ENCODE peak calls at places on chromosomes 1 and 21, in four cellular contexts. One of them, this sample, is unnamed.

GRCh38 chr1:15962176-15962575 is 13.7 kb downstream of the ZBTB17 start:
- DNase-seq in GM12891: no peak
- DNase-seq in erythroblast: no peak
- DNase-seq in heart left ventricle: no peak
- DNase-seq in this sample: no peak

GRCh38 chr1:199612976-199613774 is 414.3 kb upstream of the NR5A2 start:
- DNase-seq in GM12891: no peak
- DNase-seq in erythroblast: no peak
- DNase-seq in heart left ventricle: no peak
- DNase-seq in this sample: no peak

GRCh38 chr1:78226784-78227183 is 181.0 kb downstream of the GIPC2 start:
- DNase-seq in heart left ventricle: no peak
- DNase-seq in erythroblast: no peak
- DNase-seq in GM12891: no peak
- DNase-seq in this sample: no peak

GRCh38 chr1:1861339-1861730 is 29.6 kb downstream of the GNB1 start:
- DNase-seq in erythroblast: no peak
- DNase-seq in heart left ventricle: no peak
- DNase-seq in GM12891: no peak
- DNase-seq in this sample: no peak

GRCh38 chr1:197928849-197929336 is 11.7 kb downstream of the LHX9 start:
- DNase-seq in heart left ventricle: no peak
- DNase-seq in GM12891: no peak
- DNase-seq in erythroblast: peak
- DNase-seq in this sample: no peak

GRCh38 chr1:4132525-4133308 is 232.6 kb upstream of the C1orf174 start:
- DNase-seq in heart left ventricle: no peak
- DNase-seq in GM12891: no peak
- DNase-seq in erythroblast: no peak
- DNase-seq in this sample: no peak

GRCh38 chr1:43558346-43558841 is 27.7 kb downstream of the PTPRF start:
- DNase-seq in GM12891: no peak
- DNase-seq in erythroblast: no peak
- DNase-seq in heart left ventricle: no peak
- DNase-seq in this sample: peak

GRCh38 chr1:236524142-236524891 is 535 bp downstream of the LGALS8 start:
- DNase-seq in erythroblast: peak
- DNase-seq in heart left ventricle: peak
- DNase-seq in GM12891: peak
- DNase-seq in this sample: peak

GRCh38 chr1:187157552-187157951 is 328.8 kb downstream of the PLA2G4A start:
- DNase-seq in heart left ventricle: no peak
- DNase-seq in GM12891: no peak
- DNase-seq in erythroblast: no peak
- DNase-seq in this sample: no peak

GRCh38 chr1:79982218-79982617 is 975.7 kb upstream of the ADGRL4 start:
- DNase-seq in GM12891: no peak
- DNase-seq in heart left ventricle: peak
- DNase-seq in erythroblast: no peak
- DNase-seq in this sample: no peak

GRCh38 chr1:206050655-206051235 is 2.2 kb upstream of the RHEX start:
- DNase-seq in GM12891: no peak
- DNase-seq in erythroblast: no peak
- DNase-seq in heart left ventricle: no peak
- DNase-seq in this sample: peak

GRCh38 chr21:17853393-17854275 is 34.5 kb upstream of the C21orf91 start:
- DNase-seq in erythroblast: no peak
- DNase-seq in heart left ventricle: no peak
- DNase-seq in GM12891: no peak
- DNase-seq in this sample: no peak

GRCh38 chr1:225428879-225429455 is 1.1 kb upstream of the LBR start:
- DNase-seq in heart left ventricle: no peak
- DNase-seq in GM12891: no peak
- DNase-seq in erythroblast: peak
- DNase-seq in this sample: no peak

GRCh38 chr1:53625766-53626520 is 113.0 kb downstream of the GLIS1 start:
- DNase-seq in erythroblast: no peak
- DNase-seq in heart left ventricle: no peak
- DNase-seq in GM12891: no peak
- DNase-seq in this sample: no peak

GRCh38 chr1:36159614-36160387 is 3.8 kb downstream of the MAP7D1 start:
- DNase-seq in erythroblast: no peak
- DNase-seq in GM12891: no peak
- DNase-seq in heart left ventricle: peak
- DNase-seq in this sample: no peak

GRCh38 chr1:23417570-23417969 is 7.0 kb downstream of the TCEA3 start:
- DNase-seq in GM12891: no peak
- DNase-seq in heart left ventricle: peak
- DNase-seq in erythroblast: no peak
- DNase-seq in this sample: no peak

GRCh38 chr1:176799327-176799726 is 336.4 kb downstream of the PAPPA2 start:
- DNase-seq in heart left ventricle: no peak
- DNase-seq in GM12891: no peak
- DNase-seq in erythroblast: no peak
- DNase-seq in this sample: no peak

GRCh38 chr1:154534263-154534844 is 24.1 kb downstream of the UBE2Q1 start:
- DNase-seq in erythroblast: no peak
- DNase-seq in GM12891: no peak
- DNase-seq in heart left ventricle: no peak
- DNase-seq in this sample: peak

GRCh38 chr1:10450156-10450801 is 448 bp downstream of the CORT start:
- DNase-seq in heart left ventricle: no peak
- DNase-seq in erythroblast: no peak
- DNase-seq in GM12891: no peak
- DNase-seq in this sample: no peak

GRCh38 chr1:44359234-44359937 is 4.3 kb upstream of the ERI3 start:
- DNase-seq in heart left ventricle: no peak
- DNase-seq in GM12891: no peak
- DNase-seq in erythroblast: no peak
- DNase-seq in this sample: no peak

GRCh38 chr1:92822907-92823306 is 8.9 kb upstream of the RPL5 start:
- DNase-seq in heart left ventricle: no peak
- DNase-seq in GM12891: no peak
- DNase-seq in erythroblast: no peak
- DNase-seq in this sample: no peak

GRCh38 chr1:235989105-235989504 is 75.8 kb downstream of the NID1 start:
- DNase-seq in heart left ventricle: no peak
- DNase-seq in erythroblast: no peak
- DNase-seq in GM12891: no peak
- DNase-seq in this sample: no peak

GRCh38 chr1:228882041-228882784 is 146.9 kb downstream of the RHOU start:
- DNase-seq in erythroblast: no peak
- DNase-seq in heart left ventricle: no peak
- DNase-seq in GM12891: no peak
- DNase-seq in this sample: no peak

GRCh38 chr1:115164940-115165718 is 75.8 kb upstream of the TSPAN2 start:
- DNase-seq in erythroblast: no peak
- DNase-seq in GM12891: no peak
- DNase-seq in heart left ventricle: no peak
- DNase-seq in this sample: no peak

GRCh38 chr21:28410264-28410663 is 582.4 kb downstream of the LTN1 start:
- DNase-seq in erythroblast: no peak
- DNase-seq in heart left ventricle: no peak
- DNase-seq in GM12891: no peak
- DNase-seq in this sample: no peak

GRCh38 chr21:25005388-25005787 is 601.9 kb downstream of the MRPL39 start:
- DNase-seq in GM12891: no peak
- DNase-seq in heart left ventricle: no peak
- DNase-seq in erythroblast: no peak
- DNase-seq in this sample: no peak

GRCh38 chr1:156661932-156662587 is 15.1 kb downstream of the NES start:
- DNase-seq in erythroblast: no peak
- DNase-seq in GM12891: no peak
- DNase-seq in heart left ventricle: no peak
- DNase-seq in this sample: no peak

GRCh38 chr1:243447342-243447741 is 191.5 kb downstream of the SDCCAG8 start:
- DNase-seq in erythroblast: peak
- DNase-seq in heart left ventricle: no peak
- DNase-seq in GM12891: no peak
- DNase-seq in this sample: no peak

GRCh38 chr1:55363261-55363660 is 148.1 kb upstream of the USP24 start:
- DNase-seq in GM12891: no peak
- DNase-seq in erythroblast: no peak
- DNase-seq in heart left ventricle: no peak
- DNase-seq in this sample: no peak

GRCh38 chr1:93964096-93964776 is 55.0 kb upstream of the GCLM start:
- DNase-seq in erythroblast: no peak
- DNase-seq in GM12891: no peak
- DNase-seq in heart left ventricle: no peak
- DNase-seq in this sample: no peak

GRCh38 chr1:93965256-93965655 is 56.0 kb upstream of the GCLM start:
- DNase-seq in GM12891: no peak
- DNase-seq in erythroblast: no peak
- DNase-seq in heart left ventricle: no peak
- DNase-seq in this sample: no peak

GRCh38 chr1:93964777-93965200 is 55.6 kb upstream of the GCLM start:
- DNase-seq in erythroblast: no peak
- DNase-seq in heart left ventricle: no peak
- DNase-seq in GM12891: no peak
- DNase-seq in this sample: no peak

GRCh38 chr1:93961443-93961842 is 52.2 kb upstream of the GCLM start:
- DNase-seq in heart left ventricle: no peak
- DNase-seq in GM12891: no peak
- DNase-seq in erythroblast: no peak
- DNase-seq in this sample: no peak

DNA sequence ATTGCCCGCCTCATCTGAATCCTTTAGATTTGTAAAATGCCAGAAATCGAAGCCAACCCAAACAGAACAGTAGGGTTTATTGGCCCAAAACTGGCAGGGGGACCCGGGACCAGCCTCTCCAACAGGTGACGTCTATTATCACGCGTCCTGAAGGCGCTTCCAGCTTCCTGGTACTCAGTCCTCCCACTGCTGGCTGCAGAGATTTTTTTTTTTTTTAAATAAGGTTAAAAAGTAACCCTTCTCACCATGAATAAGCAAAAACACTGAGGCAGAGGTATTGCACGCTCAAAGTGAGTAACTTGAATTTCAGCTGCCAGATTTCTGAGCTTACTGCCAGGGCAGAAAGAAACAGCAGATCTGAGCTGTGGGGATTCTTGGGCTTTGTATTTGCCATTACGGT is 54.4 kb upstream of the GCLM start:
- DNase-seq in GM12891: no peak
- DNase-seq in heart left ventricle: no peak
- DNase-seq in erythroblast: no peak
- DNase-seq in this sample: peak
- TF ChIP-seq POLR2A in GM12891: no peak
- TF ChIP-seq POLR2A in heart left ventricle: no peak
- TF ChIP-seq POLR2A in erythroblast: no peak
- TF ChIP-seq POLR2A in this sample: no peak

GRCh38 chr1:119799003-119799402 is 12.3 kb downstream of the REG4 start:
- DNase-seq in erythroblast: no peak
- DNase-seq in GM12891: no peak
- DNase-seq in heart left ventricle: no peak
- DNase-seq in this sample: no peak

GRCh38 chr1:119794856-119795255 is 16.4 kb downstream of the REG4 start:
- DNase-seq in heart left ventricle: no peak
- DNase-seq in erythroblast: no peak
- DNase-seq in GM12891: no peak
- DNase-seq in this sample: no peak

GRCh38 chr1:119795471-119795870 is 15.8 kb downstream of the REG4 start:
- DNase-seq in erythroblast: no peak
- DNase-seq in heart left ventricle: no peak
- DNase-seq in GM12891: no peak
- DNase-seq in this sample: no peak

GRCh38 chr1:119797137-119797536 is 14.1 kb downstream of the REG4 start:
- DNase-seq in heart left ventricle: no peak
- DNase-seq in erythroblast: no peak
- DNase-seq in GM12891: no peak
- DNase-seq in this sample: no peak

GRCh38 chr1:119799599-119800177 is 11.6 kb downstream of the REG4 start:
- DNase-seq in erythroblast: no peak
- DNase-seq in heart left ventricle: no peak
- DNase-seq in GM12891: no peak
- DNase-seq in this sample: no peak
- TF ChIP-seq POLR2A in erythroblast: no peak
- TF ChIP-seq POLR2A in heart left ventricle: no peak
- TF ChIP-seq POLR2A in GM12891: no peak
- TF ChIP-seq POLR2A in this sample: no peak

DNA sequence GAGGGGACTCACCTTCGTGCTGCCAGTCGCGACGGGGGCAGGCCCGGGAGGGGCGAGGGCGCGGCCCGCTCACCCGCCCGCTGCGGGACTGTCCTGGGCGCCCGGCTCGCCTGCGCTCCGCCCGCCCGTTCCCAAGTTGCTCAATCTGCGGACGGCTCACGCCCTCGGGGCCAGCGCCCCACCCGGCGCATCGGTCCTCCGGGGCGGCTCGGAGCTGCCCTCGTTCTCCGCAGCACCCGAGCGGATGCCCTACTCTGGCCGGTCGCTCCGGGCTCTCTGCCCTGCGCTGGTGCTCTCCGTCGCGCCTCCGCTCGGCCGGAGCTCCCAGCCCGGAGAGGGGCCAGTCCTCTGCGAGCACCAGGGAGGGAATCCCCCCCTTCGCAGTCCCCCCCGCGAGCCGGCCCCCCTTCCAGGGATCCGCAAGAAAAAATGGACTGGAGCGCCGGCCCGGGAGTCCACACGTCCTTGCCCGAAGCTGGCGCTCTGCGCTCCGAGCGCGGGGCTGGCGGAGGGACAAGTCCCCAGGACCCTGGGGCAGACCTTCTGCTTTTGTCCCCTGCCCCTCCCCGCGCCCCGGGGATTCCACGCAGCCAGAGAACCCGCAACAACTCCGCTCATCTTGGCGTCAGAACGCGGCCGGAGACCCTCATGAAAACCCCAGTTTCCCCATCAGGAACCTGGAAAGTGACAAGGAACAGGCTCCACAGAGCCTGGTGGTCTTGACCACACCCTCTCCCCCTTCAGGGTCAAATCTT is at the start of gene RSPO1:
- DNase-seq in GM12891: no peak
- DNase-seq in erythroblast: no peak
- DNase-seq in heart left ventricle: peak
- DNase-seq in this sample: peak
- TF ChIP-seq POLR2A in GM12891: no peak
- TF ChIP-seq POLR2A in erythroblast: no peak
- TF ChIP-seq POLR2A in heart left ventricle: no peak
- TF ChIP-seq POLR2A in this sample: no peak

DNA sequence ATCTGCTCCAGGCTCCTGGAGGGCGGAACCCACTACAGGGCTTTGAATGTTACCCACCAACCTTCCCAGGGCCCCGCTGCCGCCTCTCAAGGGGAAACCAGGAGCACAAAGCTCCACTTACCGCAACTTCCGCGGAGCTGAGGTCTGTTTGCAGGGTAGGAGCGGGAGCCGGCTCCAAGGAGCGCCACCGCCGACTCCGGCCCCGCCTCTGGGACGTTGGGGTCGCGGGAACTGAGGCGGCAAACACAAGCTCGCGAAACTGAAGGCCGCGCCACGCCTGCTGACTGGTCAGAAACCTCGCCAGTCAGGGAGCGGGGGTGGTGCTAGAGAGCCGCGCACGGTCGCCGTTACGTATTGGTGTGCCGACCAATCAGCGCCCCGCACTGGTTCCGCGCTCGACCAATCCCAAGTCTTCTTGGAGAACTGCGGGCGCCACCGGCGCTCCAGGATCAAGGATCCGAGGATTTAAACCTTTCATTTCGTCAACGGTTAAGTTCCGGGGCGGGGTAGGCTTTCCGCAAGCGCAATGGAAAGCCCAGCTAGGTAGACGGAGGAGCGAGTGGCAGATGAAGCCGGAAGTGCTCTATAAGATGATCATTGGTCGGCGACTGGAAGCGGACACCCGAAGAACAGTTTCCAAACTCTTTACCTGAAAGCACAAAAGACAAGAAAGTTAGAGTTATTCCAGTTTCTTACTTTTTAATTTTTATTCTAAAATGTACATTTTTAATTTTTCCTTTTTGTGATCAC is at the start of gene STIL:
- DNase-seq in heart left ventricle: peak
- DNase-seq in erythroblast: peak
- DNase-seq in GM12891: peak
- DNase-seq in this sample: peak
- TF ChIP-seq POLR2A in heart left ventricle: no peak
- TF ChIP-seq POLR2A in erythroblast: peak
- TF ChIP-seq POLR2A in GM12891: peak
- TF ChIP-seq POLR2A in this sample: peak